ENCODE peak calls at places on chromosome 20, in nine cellular contexts. K, R, W, T, Y, P, S, U and L are unnamed samples.

GRCh38 chr20:44800398-44801046 is 9.8 kb downstream of the RIMS4 start:
- DNase-seq in K (no peak), R (no peak), W (no peak), T (no peak), Y (no peak), P (peak; percentile 67), S (no peak), U (peak; percentile 68), L (no peak)

GRCh38 chr20:39800111-39800510 is 838.0 kb downstream of the DHX35 start:
- DNase-seq in K (no peak), R (no peak), W (no peak), T (peak; percentile 21), Y (no peak), P (no peak), S (peak; percentile 22), U (no peak), L (no peak)

GRCh38 chr20:20956586-20956985 is 149.6 kb downstream of the LINC00237 start:
- DNase-seq in K (no peak), R (no peak), W (no peak), T (no peak), Y (no peak), P (no peak), S (no peak), U (no peak), L (no peak)

GRCh38 chr20:6081236-6081635 is 27.4 kb upstream of the LRRN4 start:
- DNase-seq in K (no peak), R (no peak), W (no peak), T (peak; percentile 8), Y (no peak), P (no peak), S (peak; percentile 92), U (no peak), L (no peak)

GRCh38 chr20:12575352-12576095 is 433.2 kb upstream of the SPTLC3 start:
- DNase-seq in K (no peak), R (peak; percentile 3), W (peak; percentile 84), T (peak; percentile 93), Y (no peak), P (no peak), S (peak; percentile 11), U (no peak), L (no peak)

GRCh38 chr20:35009665-35010328 is 54.1 kb downstream of the MYH7B start:
- DNase-seq in K (no peak), R (no peak), W (no peak), T (no peak), Y (no peak), P (no peak), S (peak; percentile 6), U (no peak), L (no peak)

GRCh38 chr20:12435254-12435653 is 517.6 kb downstream of the BTBD3 start:
- DNase-seq in K (no peak), R (no peak), W (no peak), T (no peak), Y (no peak), P (no peak), S (no peak), U (no peak), L (no peak)

GRCh38 chr20:62370115-62370806 is 3.1 kb upstream of the LAMA5 start:
- DNase-seq in K (no peak), R (no peak), W (peak; percentile 59), T (peak; percentile 86), Y (no peak), P (no peak), S (peak; percentile 56), U (no peak), L (no peak)

GRCh38 chr20:48019940-48020339 is 234.7 kb upstream of the SULF2 start:
- DNase-seq in K (no peak), R (no peak), W (peak; percentile 36), T (no peak), Y (no peak), P (no peak), S (no peak), U (no peak), L (no peak)

GRCh38 chr20:1831606-1832005 is 63.6 kb upstream of the SIRPA start:
- DNase-seq in K (no peak), R (no peak), W (no peak), T (no peak), Y (no peak), P (peak; percentile 55), S (no peak), U (no peak), L (no peak)

GRCh38 chr20:4040283-4041179 is 25.2 kb upstream of the RNF24 start:
- DNase-seq in K (no peak), R (no peak), W (no peak), T (no peak), Y (no peak), P (no peak), S (no peak), U (no peak), L (no peak)

GRCh38 chr20:15756001-15756400 is 817.2 kb downstream of the KIF16B start:
- DNase-seq in K (no peak), R (no peak), W (no peak), T (no peak), Y (no peak), P (no peak), S (no peak), U (no peak), L (no peak)

GRCh38 chr20:52001999-52002666 is 189.4 kb downstream of the ZFP64 start:
- DNase-seq in K (no peak), R (no peak), W (no peak), T (peak; percentile 76), Y (no peak), P (no peak), S (no peak), U (peak; percentile 51), L (peak; percentile 56)

GRCh38 chr20:11686900-11687543 is 230.7 kb upstream of the BTBD3 start:
- DNase-seq in K (no peak), R (no peak), W (no peak), T (peak; percentile 3), Y (peak; percentile 58), P (no peak), S (peak; percentile 27), U (peak; percentile 67), L (peak; percentile 20)

GRCh38 chr20:9837634-9838033 is 1.2 kb downstream of the PAK5 start:
- DNase-seq in K (no peak), R (no peak), W (no peak), T (no peak), Y (no peak), P (no peak), S (no peak), U (no peak), L (peak; percentile 4)

GRCh38 chr20:63751471-63752271 is 12.1 kb downstream of the SLC2A4RG start:
- DNase-seq in K (no peak), R (no peak), W (no peak), T (no peak), Y (peak; percentile 50), P (peak; percentile 53), S (no peak), U (peak; percentile 61), L (no peak)

GRCh38 chr20:62369508-62370114 is 2.5 kb upstream of the LAMA5 start:
- DNase-seq in K (no peak), R (no peak), W (no peak), T (no peak), Y (no peak), P (no peak), S (no peak), U (no peak), L (no peak)

GRCh38 chr20:39117486-39117885 is 155.3 kb downstream of the DHX35 start:
- DNase-seq in K (no peak), R (no peak), W (no peak), T (peak; percentile 17), Y (no peak), P (no peak), S (peak; percentile 31), U (no peak), L (peak; percentile 63)

GRCh38 chr20:58019850-58020625 is 208.4 kb downstream of the ANKRD60 start:
- DNase-seq in K (no peak), R (no peak), W (no peak), T (no peak), Y (no peak), P (no peak), S (no peak), U (no peak), L (no peak)

GRCh38 chr20:58019027-58019849 is 209.2 kb downstream of the ANKRD60 start:
- DNase-seq in K (no peak), R (no peak), W (no peak), T (no peak), Y (no peak), P (no peak), S (no peak), U (no peak), L (no peak)

GRCh38 chr20:58021481-58021880 is 207.0 kb downstream of the ANKRD60 start:
- DNase-seq in K (no peak), R (no peak), W (peak; percentile 76), T (no peak), Y (no peak), P (no peak), S (no peak), U (peak; percentile 58), L (no peak)

GRCh38 chr20:58022711-58023110 is 205.7 kb downstream of the ANKRD60 start:
- DNase-seq in K (no peak), R (no peak), W (no peak), T (no peak), Y (no peak), P (no peak), S (no peak), U (no peak), L (no peak)

GRCh38 chr20:58020656-58021454 is 207.6 kb downstream of the ANKRD60 start:
- DNase-seq in K (no peak), R (no peak), W (no peak), T (no peak), Y (no peak), P (no peak), S (no peak), U (no peak), L (no peak)
- H3K4me1 ChIP-seq in K (peaks cover 21% of the 10 kb centered on the region), R (peaks cover 10% of the 10 kb centered on the region), W (peaks cover 17% of the 10 kb centered on the region), T (peaks cover 1% of the 10 kb centered on the region), Y (no peaks in the 10 kb centered on the region), P (no peaks in the 10 kb centered on the region), S (no peaks in the 10 kb centered on the region), U (no peaks in the 10 kb centered on the region), L (no peaks in the 10 kb centered on the region)

GRCh38 chr20:56628015-56628872 is 862 bp upstream of the TFAP2C start:
- DNase-seq in K (no peak), R (no peak), W (no peak), T (peak; percentile 50), Y (no peak), P (no peak), S (no peak), U (peak; percentile 55), L (no peak)
- H3K4me1 ChIP-seq in K (peaks cover 4% of the 10 kb centered on the region), R (peaks cover 44% of the 10 kb centered on the region), W (peaks cover 45% of the 10 kb centered on the region), T (peaks cover 41% of the 10 kb centered on the region), Y (no peaks in the 10 kb centered on the region), P (no peaks in the 10 kb centered on the region), S (peaks cover 10% of the 10 kb centered on the region), U (peaks cover 51% of the 10 kb centered on the region), L (peaks cover 13% of the 10 kb centered on the region)

DNA sequence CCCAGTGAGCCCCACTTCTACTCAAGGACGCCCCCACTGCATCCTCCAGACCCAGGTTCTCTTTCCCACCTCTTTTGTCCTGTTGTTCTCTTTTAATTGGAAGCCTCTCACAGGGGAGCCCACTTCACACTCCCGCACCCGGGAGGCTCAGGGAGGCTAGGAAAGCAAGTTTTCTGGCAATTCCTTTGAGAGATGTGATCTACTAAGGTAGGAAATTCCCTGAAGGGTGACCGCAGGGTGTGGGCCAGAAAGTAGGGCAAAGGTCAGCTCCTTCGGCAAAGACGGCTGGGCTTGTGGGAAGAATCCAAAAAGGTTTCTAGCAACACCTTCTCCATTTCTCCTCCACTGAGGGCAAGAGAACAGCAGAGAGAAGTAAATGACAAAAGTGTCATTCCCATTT is 98.1 kb upstream of the PTPN1 start:
- DNase-seq in K (no peak), R (no peak), W (no peak), T (no peak), Y (no peak), P (no peak), S (no peak), U (no peak), L (no peak)
- H3K4me1 ChIP-seq in K (peaks cover 8% of the 10 kb centered on the region), R (peaks cover 27% of the 10 kb centered on the region), W (peaks cover 39% of the 10 kb centered on the region), T (peaks cover 3% of the 10 kb centered on the region), Y (no peaks in the 10 kb centered on the region), P (no peaks in the 10 kb centered on the region), S (peaks cover 21% of the 10 kb centered on the region), U (peaks cover 11% of the 10 kb centered on the region), L (peaks cover 4% of the 10 kb centered on the region)

GRCh38 chr20:32581839-32582658 is 3.1 kb downstream of the NOL4L start:
- DNase-seq in K (no peak), R (no peak), W (no peak), T (no peak), Y (no peak), P (no peak), S (no peak), U (peak; percentile 51), L (no peak)
- H3K4me1 ChIP-seq in K (peaks cover 17% of the 10 kb centered on the region), R (no peaks in the 10 kb centered on the region), W (peaks cover 4% of the 10 kb centered on the region), T (peaks cover 20% of the 10 kb centered on the region), Y (no peaks in the 10 kb centered on the region), P (peaks cover 20% of the 10 kb centered on the region), S (peaks cover 4% of the 10 kb centered on the region), U (peaks cover 33% of the 10 kb centered on the region), L (no peaks in the 10 kb centered on the region)